ENCODE peak calls at places on chromosomes 12 and 14, in six cellular contexts. S is activated CD8-positive, alpha-beta memory T cell treated with anti-CD3 and anti-CD28 coated beads for 1 hour; K is AG08395; P is NCI-H2107; O is HEK293T; Y is nucleus accumbens. N is an unnamed sample.

GRCh38 chr12:89477633-89478279 is 46.8 kb downstream of the GALNT4 start:
- DNase-seq in Y (no peak), P (no peak), O (no peak), K (no peak), S (no peak), N (no peak)

GRCh38 chr12:91009319-91009950 is 4.7 kb upstream of the EPYC start:
- DNase-seq in K (no peak), P (no peak), S (no peak), O (peak), Y (no peak), N (no peak)

GRCh38 chr14:68585690-68586089 is 207.2 kb downstream of the ZFP36L1 start:
- DNase-seq in S (no peak), O (no peak), K (peak), P (no peak), Y (peak), N (no peak)

GRCh38 chr12:53696655-53697321 is 20.9 kb upstream of the ATP5MC2 start:
- DNase-seq in P (no peak), O (peak), Y (no peak), K (no peak), S (no peak), N (no peak)

GRCh38 chr12:66409195-66409871 is 107.0 kb downstream of the HELB start:
- DNase-seq in P (no peak), S (peak), K (no peak), O (peak), Y (no peak), N (no peak)

GRCh38 chr12:16524378-16524777 is 81.6 kb downstream of the LMO3 start:
- DNase-seq in S (no peak), P (no peak), O (no peak), K (no peak), Y (no peak), N (no peak)

GRCh38 chr14:69580009-69580577 is 5.4 kb upstream of the CCDC177 start:
- DNase-seq in S (no peak), O (peak), K (peak), P (no peak), Y (no peak), N (no peak)

GRCh38 chr12:120231316-120232011 is 30.6 kb upstream of the RPLP0 start:
- DNase-seq in K (peak), O (no peak), S (peak), Y (no peak), P (no peak), N (no peak)

GRCh38 chr14:100298551-100299237 is 7.5 kb downstream of the SLC25A29 start:
- DNase-seq in O (no peak), P (no peak), K (no peak), Y (no peak), S (no peak), N (no peak)

GRCh38 chr12:100826323-100826722 is 31.7 kb downstream of the ANO4 start:
- DNase-seq in K (peak), Y (peak), P (no peak), S (no peak), O (peak), N (peak)

GRCh38 chr12:110355080-110355479 is 48.4 kb downstream of the ANAPC7 start:
- DNase-seq in P (peak), S (no peak), Y (no peak), O (peak), K (peak), N (no peak)

GRCh38 chr14:50954811-50955372 is 10.6 kb upstream of the PYGL start:
- DNase-seq in P (no peak), O (peak), Y (no peak), K (peak), S (no peak), N (no peak)

GRCh38 chr14:59055439-59056045 is 132.9 kb upstream of the DAAM1 start:
- DNase-seq in P (no peak), Y (no peak), S (no peak), K (peak), O (peak), N (no peak)

GRCh38 chr12:52216807-52217206 is 16.2 kb upstream of the KRT7 start:
- DNase-seq in S (no peak), Y (no peak), O (no peak), P (no peak), K (no peak), N (no peak)

GRCh38 chr12:132204064-132204821 is 60.0 kb downstream of the NOC4L start:
- DNase-seq in K (peak), O (no peak), S (no peak), Y (no peak), P (no peak), N (no peak)

GRCh38 chr12:19799886-19800602 is 360.8 kb downstream of the AEBP2 start:
- DNase-seq in K (no peak), P (no peak), Y (no peak), S (no peak), O (no peak), N (no peak)

GRCh38 chr12:14564336-14564959 is 3.2 kb downstream of the PLBD1 start:
- DNase-seq in K (no peak), O (no peak), Y (no peak), S (no peak), P (no peak), N (no peak)

GRCh38 chr12:106058256-106059182 is 80.2 kb downstream of the NUAK1 start:
- DNase-seq in K (peak), Y (no peak), O (no peak), S (no peak), P (no peak), N (no peak)

GRCh38 chr12:101490286-101490920 is 15.3 kb downstream of the SPIC start:
- DNase-seq in Y (no peak), O (peak), K (no peak), P (peak), S (no peak), N (no peak)

GRCh38 chr12:111570090-111570961 is 28.8 kb downstream of the ATXN2 start:
- DNase-seq in Y (no peak), S (no peak), P (no peak), K (peak), O (no peak), N (no peak)

GRCh38 chr14:65260786-65261185 is 151.7 kb upstream of the FUT8 start:
- DNase-seq in S (no peak), P (no peak), Y (no peak), O (no peak), K (peak), N (no peak)

GRCh38 chr12:82474798-82475184 is 116.5 kb downstream of the METTL25 start:
- DNase-seq in S (no peak), O (no peak), K (peak), Y (no peak), P (no peak), N (no peak)

GRCh38 chr12:123832052-123832451 is 70.0 kb downstream of the DNAH10 start:
- DNase-seq in S (no peak), K (no peak), O (no peak), Y (no peak), P (no peak), N (no peak)

GRCh38 chr12:77940566-77940965 is 109.9 kb downstream of the NAV3 start:
- DNase-seq in O (no peak), S (no peak), P (no peak), Y (no peak), K (peak), N (no peak)

GRCh38 chr12:102565555-102565954 is 85.2 kb upstream of the IGF1 start:
- DNase-seq in Y (no peak), O (no peak), P (no peak), S (no peak), K (no peak), N (no peak)

GRCh38 chr12:19144287-19144686 is 14.8 kb downstream of the PLEKHA5 start:
- DNase-seq in Y (no peak), O (no peak), S (no peak), K (no peak), P (no peak), N (no peak)